ENCODE peak calls at places on chromosomes 4 and X, in ten cellular contexts. T, Y, X, Q, E, M, G, Z, R and K are unnamed samples.

GRCh38 chr4:10192331-10192730 is 75.7 kb upstream of the WDR1 start:
- DNase-seq in Y (no peak), Q (no peak), G (no peak), R (no peak), Z (no peak), X (no peak), T (no peak), M (no peak), E (no peak), K (no peak)

GRCh38 chr4:159101983-159102622 is 776 bp upstream of the RAPGEF2 start:
- DNase-seq in X (no peak), T (no peak), G (no peak), Q (no peak), E (peak; percentile 12), M (peak; percentile 39), Z (no peak), R (no peak), Y (no peak), K (no peak)

GRCh38 chr4:55372259-55372658 is 23.5 kb upstream of the TMEM165 start:
- DNase-seq in M (no peak), T (no peak), Y (no peak), R (no peak), G (no peak), E (no peak), X (no peak), Z (no peak), Q (no peak), K (no peak)

GRCh38 chrX:55907968-55908607 is 190.5 kb downstream of the RRAGB start:
- DNase-seq in Z (no peak), E (peak; percentile 69), Q (peak; percentile 25), X (no peak), T (peak; percentile 68), Y (peak; percentile 29), R (peak; percentile 39), G (peak; percentile 52), M (peak; percentile 67), K (peak; percentile 69)

GRCh38 chr4:7121174-7121573 is 53.3 kb upstream of the GRPEL1 start:
- DNase-seq in Q (peak; percentile 38), X (no peak), E (no peak), Z (no peak), M (no peak), G (no peak), Y (no peak), T (no peak), R (no peak), K (no peak)

GRCh38 chrX:6024204-6024603 is 204.5 kb downstream of the NLGN4X start:
- DNase-seq in Z (no peak), R (no peak), X (no peak), Q (no peak), M (no peak), T (no peak), E (no peak), Y (no peak), G (no peak), K (no peak)

GRCh38 chr4:115723621-115724020 is 610.2 kb upstream of the NDST4 start:
- DNase-seq in Q (no peak), T (no peak), G (no peak), Z (no peak), M (no peak), Y (no peak), X (no peak), R (no peak), E (no peak), K (no peak)

GRCh38 chr4:62544428-62544827 is 1344.3 kb downstream of the ADGRL3 start:
- DNase-seq in Z (no peak), E (no peak), M (no peak), G (no peak), Y (no peak), R (no peak), Q (no peak), X (no peak), T (no peak), K (no peak)

GRCh38 chr4:125594203-125594602 is 279.4 kb downstream of the FAT4 start:
- DNase-seq in T (no peak), M (no peak), Z (no peak), Q (no peak), G (no peak), Y (no peak), E (no peak), X (no peak), R (no peak), K (no peak)

GRCh38 chrX:28498658-28499057 is 88.6 kb upstream of the IL1RAPL1 start:
- DNase-seq in G (no peak), Z (no peak), M (peak; percentile 29), Q (no peak), T (no peak), Y (no peak), X (no peak), E (no peak), R (no peak), K (no peak)

GRCh38 chrX:154603438-154604430 is 15.3 kb downstream of the CTAG1B start:
- DNase-seq in R (no peak), M (no peak), G (no peak), Y (no peak), Q (peak; percentile 20), Z (no peak), E (peak; percentile 37), X (no peak), T (no peak), K (peak; percentile 68)

GRCh38 chr4:137532869-137533236 is 559 bp upstream of the PCDH18 start:
- DNase-seq in Z (no peak), X (no peak), Q (no peak), E (no peak), R (no peak), G (peak; percentile 8), M (no peak), Y (no peak), T (no peak), K (no peak)

GRCh38 chr4:8410641-8411271 is 29.8 kb downstream of the ACOX3 start:
- DNase-seq in E (peak; percentile 62), Y (no peak), G (no peak), T (no peak), M (peak; percentile 83), Q (peak; percentile 52), X (no peak), Z (no peak), R (no peak), K (no peak)

GRCh38 chr4:101393256-101393655 is 45.9 kb upstream of the PPP3CA start:
- DNase-seq in X (no peak), Q (no peak), G (no peak), T (no peak), M (peak; percentile 15), Y (no peak), R (no peak), E (peak; percentile 33), Z (no peak), K (no peak)

GRCh38 chr4:43485196-43485595 is 592.7 kb downstream of the GRXCR1 start:
- DNase-seq in G (no peak), X (no peak), Z (no peak), E (no peak), T (no peak), M (no peak), Y (no peak), Q (no peak), R (no peak), K (no peak)

GRCh38 chr4:100430441-100430840 is 87.4 kb downstream of the EMCN start:
- DNase-seq in R (no peak), G (no peak), Y (no peak), M (no peak), E (no peak), X (no peak), T (no peak), Q (no peak), Z (no peak), K (no peak)

GRCh38 chr4:169898095-169898494 is 128.1 kb downstream of the MFAP3L start:
- DNase-seq in E (no peak), G (no peak), R (no peak), X (no peak), M (no peak), Y (no peak), T (no peak), Z (no peak), Q (no peak), K (no peak)

GRCh38 chrX:118219866-118220265 is 103.3 kb upstream of the KLHL13 start:
- DNase-seq in M (no peak), R (no peak), Q (no peak), T (no peak), G (no peak), Z (no peak), Y (no peak), E (no peak), X (no peak), K (no peak)

GRCh38 chr4:186932631-186933150 is 209.0 kb upstream of the FAT1 start:
- DNase-seq in G (no peak), T (no peak), Q (no peak), R (no peak), Y (no peak), M (no peak), Z (no peak), X (no peak), E (no peak), K (no peak)

GRCh38 chrX:129403974-129404669 is 119.2 kb downstream of the SMARCA1 start:
- DNase-seq in R (no peak), G (no peak), Q (no peak), T (no peak), Z (no peak), Y (no peak), E (no peak), M (no peak), X (no peak), K (no peak)

GRCh38 chrX:38891641-38892413 is 90.6 kb downstream of the MID1IP1 start:
- DNase-seq in T (no peak), Z (no peak), G (peak; percentile 25), Q (no peak), Y (no peak), X (no peak), R (no peak), E (no peak), M (no peak), K (no peak)

GRCh38 chrX:150763303-150763797 is 70.2 kb downstream of the MTMR1 start:
- DNase-seq in Z (no peak), E (no peak), G (no peak), X (no peak), R (no peak), Y (no peak), M (no peak), T (no peak), Q (no peak), K (no peak)

GRCh38 chrX:3141031-3141430 is 99.8 kb downstream of the ARSF start:
- DNase-seq in Q (no peak), M (no peak), Z (no peak), R (no peak), X (no peak), Y (no peak), E (peak; percentile 19), G (no peak), T (no peak), K (no peak)

GRCh38 chr4:52750819-52751348 is 341 bp downstream of the ERVMER34-1 start:
- DNase-seq in Q (no peak), E (peak; percentile 49), G (no peak), Y (no peak), M (peak; percentile 58), T (no peak), Z (peak; percentile 34), X (peak; percentile 11), R (no peak), K (no peak)

GRCh38 chr4:185004562-185005208 is 13.6 kb upstream of the HELT start:
- DNase-seq in G (no peak), Q (peak; percentile 31), T (peak; percentile 73), Z (no peak), Y (no peak), M (peak; percentile 70), R (no peak), X (no peak), E (no peak), K (no peak)

GRCh38 chrX:12610079-12610478 is 181.1 kb upstream of the PRPS2 start:
- DNase-seq in Z (no peak), G (no peak), M (no peak), R (no peak), E (peak; percentile 37), Q (no peak), T (no peak), Y (no peak), X (no peak), K (no peak)

GRCh38 chrX:17635231-17635630 is 102.1 kb upstream of the SCML1 start:
- DNase-seq in T (no peak), Y (no peak), R (no peak), Z (no peak), Q (no peak), G (no peak), X (no peak), M (peak; percentile 79), E (no peak), K (no peak)

GRCh38 chrX:65688403-65688881 is 21.0 kb downstream of the MSN start:
- DNase-seq in M (no peak), R (no peak), Z (no peak), X (no peak), E (peak; percentile 21), Y (no peak), T (no peak), G (peak; percentile 54), Q (no peak), K (no peak)